ENCODE peak calls at places on chromosomes 12 and 14, in seven cellular contexts. J is AG09309, Q is foreskin fibroblast, A is thoracic aorta, Y is IMR-90, I is HL-60, L is sigmoid colon. M is an unnamed sample.

GRCh38 chr12:117231750-117232149 is 41.5 kb upstream of the FBXO21 start:
- DNase-seq in Q (no peak), L (no peak), J (no peak), A (no peak), I (no peak), Y (no peak), M (no peak)

GRCh38 chr12:79877246-79877645 is 57.7 kb downstream of the PPP1R12A start:
- DNase-seq in L (no peak), I (no peak), J (no peak), Q (no peak), Y (no peak), A (no peak), M (no peak)

GRCh38 chr12:4526923-4527546 is 11.7 kb upstream of the RAD51AP1 start:
- DNase-seq in Q (peak), Y (peak), I (no peak), L (no peak), A (no peak), J (no peak), M (peak)

GRCh38 chr12:62640910-62641448 is 174.4 kb downstream of the MON2 start:
- DNase-seq in J (no peak), L (no peak), Y (peak), I (no peak), Q (peak), A (no peak), M (peak)

GRCh38 chr12:113862570-113863454 is 103.3 kb downstream of the RBM19 start:
- DNase-seq in I (peak), A (no peak), Q (peak), Y (peak), L (no peak), J (peak), M (peak)

GRCh38 chr12:7354521-7354920 is 50.6 kb downstream of the ACSM4 start:
- DNase-seq in L (no peak), I (no peak), J (no peak), A (no peak), Q (peak), Y (no peak), M (no peak)

GRCh38 chr12:43836455-43836989 is 641 bp downstream of the TMEM117 start:
- DNase-seq in Q (peak), Y (peak), J (no peak), L (no peak), I (no peak), A (no peak), M (peak)

GRCh38 chr14:36006623-36007022 is 169.9 kb downstream of the PTCSC3 start:
- DNase-seq in A (no peak), L (no peak), I (no peak), Y (no peak), Q (no peak), J (no peak), M (no peak)

GRCh38 chr12:108810636-108811035 is 46.7 kb downstream of the SSH1 start:
- DNase-seq in I (no peak), Q (no peak), L (no peak), Y (no peak), J (no peak), A (no peak), M (no peak)

GRCh38 chr14:91140672-91141071 is 26.8 kb downstream of the DGLUCY start:
- DNase-seq in Y (no peak), L (no peak), I (no peak), A (no peak), Q (peak), J (no peak), M (peak)

GRCh38 chr14:93047661-93048060 is 68.1 kb downstream of the ITPK1 start:
- DNase-seq in J (no peak), Y (no peak), I (no peak), L (no peak), Q (no peak), A (no peak), M (no peak)

GRCh38 chr14:103862393-103862782 is 15.0 kb upstream of the PPP1R13B start:
- DNase-seq in Q (no peak), A (no peak), L (no peak), Y (no peak), J (no peak), I (no peak), M (no peak)

GRCh38 chr12:29102739-29103138 is 46.3 kb upstream of the FAR2 start:
- DNase-seq in L (no peak), J (no peak), A (no peak), Q (no peak), Y (no peak), I (no peak), M (no peak)

GRCh38 chr14:29603721-29604120 is 323.9 kb downstream of the PRKD1 start:
- DNase-seq in Q (no peak), I (no peak), L (no peak), A (no peak), Y (no peak), J (no peak), M (no peak)

GRCh38 chr12:124036117-124037109 is 63.4 kb downstream of the ZNF664 start:
- DNase-seq in J (no peak), Q (peak), I (no peak), Y (peak), A (no peak), L (no peak), M (peak)

GRCh38 chr14:71574976-71575375 is 357.3 kb upstream of the RGS6 start:
- DNase-seq in I (no peak), Y (peak), A (no peak), J (peak), Q (peak), L (no peak), M (peak)

GRCh38 chr12:78865297-78865955 is 852 bp downstream of the SYT1 start:
- DNase-seq in L (no peak), Q (peak), A (no peak), I (no peak), Y (no peak), J (no peak), M (peak)

GRCh38 chr12:70604662-70605061 is 32.6 kb downstream of the PTPRB start:
- DNase-seq in Y (no peak), I (no peak), A (no peak), Q (no peak), L (no peak), J (no peak), M (no peak)

DNA sequence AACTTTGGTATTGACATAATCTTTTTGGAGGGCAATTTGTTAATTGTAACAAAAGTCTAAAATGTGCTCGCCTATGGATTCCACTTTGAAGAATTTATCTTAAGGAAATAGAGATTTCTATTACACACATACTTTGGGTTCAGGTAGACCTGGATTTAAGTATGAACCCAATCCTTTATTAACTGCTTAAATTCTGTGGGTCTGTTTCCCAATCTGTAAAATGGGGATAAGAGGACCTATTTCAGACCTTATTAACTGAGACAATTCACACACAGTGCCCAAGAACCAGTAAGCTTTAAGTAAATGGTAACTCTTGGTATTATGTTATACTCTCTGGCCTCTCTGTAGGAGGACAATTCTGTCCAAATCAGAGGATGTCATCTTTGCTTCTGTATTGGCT is 822 bp upstream of the EIF2B2 start:
- DNase-seq in I (no peak), Y (no peak), L (no peak), Q (no peak), A (no peak), J (no peak), M (no peak)
- H3K4me3 ChIP-seq in I (peak), Y (peak), L (no peak), Q (no peak), A (peak), J (no peak), M (peak)

GRCh38 chr12:131930510-131930909 is 1.4 kb downstream of the PUS1 start:
- DNase-seq in Y (no peak), A (no peak), Q (no peak), J (no peak), I (no peak), L (no peak), M (no peak)
- H3K4me3 ChIP-seq in Y (peak), A (peak), Q (peak), J (peak), I (peak), L (peak), M (peak)

DNA sequence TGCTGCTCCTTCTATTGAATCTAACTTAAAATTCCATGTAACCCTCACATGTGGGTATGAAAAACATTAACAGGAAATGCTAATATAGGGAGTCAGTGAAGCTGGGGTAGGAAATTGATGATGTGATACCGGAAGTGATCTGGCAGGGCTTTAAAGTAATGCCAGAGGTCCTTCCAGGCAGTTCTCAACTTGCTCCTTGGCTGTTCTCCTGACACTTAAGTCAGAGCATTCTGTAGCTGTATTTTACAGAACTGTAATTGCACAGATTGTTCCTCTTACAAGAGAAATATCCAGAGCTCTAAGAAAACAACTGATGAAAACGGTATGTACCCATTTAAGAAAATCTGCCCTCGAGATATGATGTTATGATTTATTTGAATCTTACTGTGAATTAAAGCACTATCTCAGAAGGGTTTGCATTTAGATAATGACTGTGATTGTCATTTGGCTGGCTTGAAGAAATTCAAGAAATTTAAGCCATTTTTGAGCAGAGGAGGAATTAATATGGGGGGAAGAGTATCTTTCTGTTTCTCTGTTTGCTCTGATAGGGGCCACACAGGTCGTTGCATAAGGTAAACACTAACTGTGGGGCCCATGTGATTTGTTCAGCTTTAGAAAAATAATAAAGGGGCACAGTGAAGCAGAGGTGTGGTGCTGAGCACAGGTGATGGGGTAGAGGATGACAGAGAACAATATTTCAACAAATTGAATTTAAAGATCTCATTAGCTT is 88.4 kb downstream of the BBS10 start:
- DNase-seq in J (peak), A (no peak), Y (peak), L (no peak), Q (peak), I (no peak), M (peak)
- H3K4me3 ChIP-seq in J (no peak), A (no peak), Y (no peak), L (no peak), Q (peak), I (no peak), M (peak)

DNA sequence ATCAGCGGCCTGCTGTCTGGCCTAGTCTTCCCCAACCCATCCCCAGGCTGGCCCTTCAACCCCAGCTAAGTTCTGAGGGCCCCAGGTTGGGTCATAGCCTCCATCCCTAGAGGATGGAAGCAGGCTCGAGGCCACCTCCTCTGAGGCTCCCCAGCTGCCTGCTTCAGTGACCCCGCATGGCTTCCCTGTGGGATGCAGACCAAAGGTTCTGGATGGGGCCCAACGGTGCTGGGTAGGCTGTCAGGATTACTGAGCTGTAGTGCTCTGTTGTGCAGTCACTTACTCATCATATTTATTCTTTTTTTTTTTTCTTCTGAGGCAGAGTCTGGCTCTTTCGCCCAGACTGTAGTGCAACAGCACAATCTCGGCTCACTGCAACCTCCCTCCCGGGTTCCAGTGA is 92.0 kb downstream of the IRF2BPL start:
- DNase-seq in I (no peak), A (no peak), J (no peak), L (peak), Q (peak), Y (peak), M (peak)
- H3K4me3 ChIP-seq in I (no peak), A (no peak), J (no peak), L (no peak), Q (no peak), Y (no peak), M (no peak)

GRCh38 chr12:92624236-92624635 is 78.6 kb upstream of the PLEKHG7 start:
- DNase-seq in J (no peak), I (no peak), L (no peak), Q (peak), A (no peak), Y (peak), M (peak)
- H3K4me3 ChIP-seq in J (no peak), I (no peak), L (no peak), Q (no peak), A (no peak), Y (no peak), M (no peak)

GRCh38 chr12:89351489-89352241 is 636 bp downstream of the DUSP6 start:
- DNase-seq in Q (peak), Y (peak), J (no peak), L (peak), I (no peak), A (no peak), M (peak)

GRCh38 chr12:89352242-89352491 is 134 bp downstream of the DUSP6 start:
- DNase-seq in Y (no peak), Q (no peak), J (no peak), A (no peak), L (no peak), I (no peak), M (no peak)

GRCh38 chr12:89353188-89353822 is 1.0 kb upstream of the DUSP6 start:
- DNase-seq in L (peak), I (no peak), A (no peak), Y (peak), Q (peak), J (no peak), M (peak)

GRCh38 chr12:89353823-89354629 is 1.7 kb upstream of the DUSP6 start:
- DNase-seq in J (no peak), Y (peak), I (no peak), L (peak), A (no peak), Q (peak), M (peak)

DNA sequence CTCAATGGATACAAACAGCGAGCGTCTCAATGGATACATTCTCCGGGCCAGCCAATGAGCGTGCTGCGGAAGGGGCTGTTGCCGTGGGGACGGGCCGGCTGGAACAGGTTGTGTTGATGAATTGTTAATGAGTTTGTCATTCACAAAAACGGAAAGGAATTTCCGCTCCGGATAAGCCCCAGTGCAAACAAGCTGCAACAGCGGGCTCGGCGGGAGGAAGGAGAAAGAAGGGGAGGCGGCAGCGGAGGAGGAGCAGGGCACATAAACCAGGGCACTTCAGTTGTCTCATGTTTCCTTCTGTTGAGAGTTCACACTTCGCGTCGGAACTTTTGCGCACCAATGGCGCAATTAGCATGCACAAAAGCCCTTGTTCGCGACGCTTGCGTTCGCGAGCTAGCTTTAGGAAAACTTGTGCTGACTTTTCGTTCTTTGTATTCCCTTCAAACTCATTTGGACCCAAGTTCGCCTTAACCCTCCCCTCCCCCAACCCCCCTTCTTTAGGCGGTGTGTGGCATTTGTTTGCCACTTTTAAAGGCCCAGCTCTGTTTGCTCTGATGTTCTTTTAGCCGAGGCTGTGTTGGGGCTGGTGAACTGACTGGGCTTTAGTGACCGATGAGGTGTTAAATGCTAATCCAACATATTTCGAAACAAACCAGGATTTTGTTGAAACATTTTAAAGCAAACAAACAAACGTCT is at the start of gene DUSP6:
- DNase-seq in Y (peak), A (peak), Q (peak), L (peak), I (peak), J (peak), M (peak)
- H3K4me3 ChIP-seq in Y (peak), A (peak), Q (peak), L (peak), I (peak), J (peak), M (peak)

GRCh38 chr12:51897181-51897580 is 9.3 kb downstream of the ANKRD33 start:
- DNase-seq in L (peak), A (no peak), I (no peak), J (no peak), Q (peak), Y (no peak), M (no peak)
- H3K4me3 ChIP-seq in L (no peak), A (no peak), I (no peak), J (no peak), Q (no peak), Y (no peak), M (no peak)

DNA sequence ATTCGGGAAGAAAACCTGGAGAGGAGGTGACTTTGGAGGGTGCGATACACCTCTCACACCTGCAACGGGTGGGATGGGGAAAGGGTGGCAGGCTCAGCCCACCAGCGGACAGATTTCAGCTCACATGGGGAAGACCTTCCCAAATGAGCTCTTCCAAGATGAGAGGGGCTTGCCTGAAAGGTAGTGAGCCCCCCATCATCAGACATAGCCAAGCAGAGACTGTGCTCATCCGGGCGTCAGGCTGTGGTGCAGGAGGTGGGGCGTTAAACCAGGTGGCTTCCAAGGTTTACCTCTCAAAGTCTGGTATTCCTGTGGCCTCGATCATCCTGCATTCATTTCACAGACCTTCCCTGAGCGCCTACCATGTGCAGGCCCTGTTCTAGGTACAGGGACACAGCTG is 105.4 kb upstream of the FKBP4 start:
- DNase-seq in Y (no peak), Q (no peak), J (no peak), A (no peak), I (no peak), L (no peak), M (no peak)
- H3K4me3 ChIP-seq in Y (no peak), Q (no peak), J (no peak), A (no peak), I (no peak), L (no peak), M (no peak)

M was measured in choroid plexus epithelial cell.